ENCODE peak calls at places on chromosomes 7 and 10, in eight cellular contexts. A is hypothalamus; Z is substantia nigra; F is KG1; W is stimulated activated CD4-positive, alpha-beta T cell treated with anti-CD3 and anti-CD28 coated beads, TNF-alpha, amount 100 ng/mL, for 4 hours; B is activated naive CD4-positive, alpha-beta T cell treated with anti-CD3 and anti-CD28 coated beads, Interleukin-2, amount 10 ng/mL, durations not matched to agents 7 days and 5 days; S is RCC 7860; X is testis. O is an unnamed sample.

GRCh38 chr10:73810735-73811465 is 498 bp downstream of the NDST2 start:
- DNase-seq in A (no peak), Z (peak), F (peak), W (peak), B (peak), S (no peak), X (peak), O (no peak)

GRCh38 chr7:142194201-142194600 is 63.7 kb downstream of the PRSS58 start:
- DNase-seq in A (no peak), Z (no peak), F (no peak), W (no peak), B (no peak), S (peak), X (no peak), O (no peak)

GRCh38 chr10:13224210-13224995 is 9.8 kb downstream of the UCMA start:
- DNase-seq in A (no peak), Z (no peak), F (no peak), W (no peak), B (no peak), S (no peak), X (no peak), O (no peak)

GRCh38 chr7:15720849-15721471 is 34.5 kb upstream of the MEOX2 start:
- DNase-seq in A (no peak), Z (peak), F (peak), W (no peak), B (no peak), S (peak), X (peak), O (no peak)

GRCh38 chr7:1295776-1296726 is 63.4 kb downstream of the UNCX start:
- DNase-seq in A (no peak), Z (no peak), F (no peak), W (no peak), B (no peak), S (no peak), X (no peak), O (no peak)

GRCh38 chr10:92407305-92408016 is 116.5 kb downstream of the MARCHF5 start:
- DNase-seq in A (no peak), Z (no peak), F (no peak), W (no peak), B (no peak), S (no peak), X (no peak), O (no peak)

GRCh38 chr10:44008917-44009620 is 360.4 kb upstream of the ZNF32 start:
- DNase-seq in A (no peak), Z (no peak), F (no peak), W (no peak), B (no peak), S (no peak), X (no peak), O (no peak)

GRCh38 chr7:131105294-131105802 is 222.3 kb upstream of the MKLN1 start:
- DNase-seq in A (peak), Z (no peak), F (no peak), W (no peak), B (no peak), S (no peak), X (peak), O (no peak)

GRCh38 chr7:102286237-102287081 is at the start of gene SH2B2:
- DNase-seq in A (peak), Z (peak), F (no peak), W (no peak), B (peak), S (no peak), X (peak), O (peak)

GRCh38 chr10:62430881-62431280 is 56.7 kb downstream of the ZNF365 start:
- DNase-seq in A (no peak), Z (no peak), F (no peak), W (no peak), B (no peak), S (no peak), X (no peak), O (no peak)

GRCh38 chr10:132273966-132274365 is 33.8 kb downstream of the STK32C start:
- DNase-seq in A (no peak), Z (no peak), F (no peak), W (no peak), B (no peak), S (no peak), X (no peak), O (no peak)

GRCh38 chr10:3701490-3701889 is 83.5 kb downstream of the KLF6 start:
- DNase-seq in A (no peak), Z (no peak), F (no peak), W (no peak), B (no peak), S (no peak), X (no peak), O (no peak)

GRCh38 chr10:110529596-110530011 is 31.9 kb downstream of the DUSP5 start:
- DNase-seq in A (no peak), Z (no peak), F (no peak), W (no peak), B (no peak), S (no peak), X (no peak), O (no peak)

GRCh38 chr7:97460433-97460832 is 271.5 kb upstream of the TAC1 start:
- DNase-seq in A (no peak), Z (no peak), F (no peak), W (no peak), B (no peak), S (no peak), X (no peak), O (no peak)

GRCh38 chr10:7302393-7303054 is 108.3 kb downstream of the SFMBT2 start:
- DNase-seq in A (no peak), Z (no peak), F (no peak), W (no peak), B (no peak), S (no peak), X (no peak), O (no peak)

GRCh38 chr7:86963599-86964230 is 95.7 kb downstream of the ELAPOR2 start:
- DNase-seq in A (no peak), Z (no peak), F (no peak), W (no peak), B (no peak), S (no peak), X (no peak), O (no peak)

GRCh38 chr10:37856881-37857286 is 526 bp downstream of the ZNF248 start:
- DNase-seq in A (peak), Z (peak), F (no peak), W (peak), B (peak), S (peak), X (peak), O (no peak)

GRCh38 chr10:111098679-111099437 is 22.0 kb downstream of the ADRA2A start:
- DNase-seq in A (no peak), Z (no peak), F (no peak), W (no peak), B (no peak), S (no peak), X (no peak), O (no peak)

GRCh38 chr10:28788767-28789166 is 111.4 kb downstream of the BAMBI start:
- DNase-seq in A (peak), Z (peak), F (no peak), W (no peak), B (no peak), S (no peak), X (no peak), O (no peak)

GRCh38 chr7:149682038-149682437 is 91.3 kb downstream of the ZNF467 start:
- DNase-seq in A (no peak), Z (no peak), F (no peak), W (no peak), B (no peak), S (no peak), X (no peak), O (no peak)

GRCh38 chr10:74071151-74071550 is 73.2 kb downstream of the VCL start:
- DNase-seq in A (no peak), Z (no peak), F (no peak), W (no peak), B (no peak), S (peak), X (no peak), O (no peak)

GRCh38 chr7:45390180-45390579 is 184.0 kb upstream of the ADCY1 start:
- DNase-seq in A (no peak), Z (no peak), F (no peak), W (no peak), B (no peak), S (no peak), X (no peak), O (no peak)

GRCh38 chr7:87687653-87688254 is 59.6 kb downstream of the RUNDC3B start:
- DNase-seq in A (no peak), Z (no peak), F (no peak), W (no peak), B (no peak), S (no peak), X (no peak), O (no peak)

GRCh38 chr10:127886371-127887051 is 6.2 kb downstream of the CLRN3 start:
- DNase-seq in A (no peak), Z (no peak), F (no peak), W (no peak), B (no peak), S (no peak), X (no peak), O (no peak)

GRCh38 chr10:69844698-69845097 is 43.0 kb downstream of the COL13A1 start:
- DNase-seq in A (no peak), Z (no peak), F (no peak), W (no peak), B (no peak), S (no peak), X (no peak), O (no peak)

GRCh38 chr7:139901411-139901810 is 72.3 kb downstream of the TBXAS1 start:
- DNase-seq in A (no peak), Z (no peak), F (no peak), W (no peak), B (no peak), S (no peak), X (no peak), O (no peak)

GRCh38 chr10:123574299-123574698 is 91.9 kb upstream of the GPR26 start:
- DNase-seq in A (no peak), Z (no peak), F (no peak), W (no peak), B (no peak), S (no peak), X (no peak), O (no peak)

GRCh38 chr7:112371721-112372120 is 78.5 kb upstream of the IFRD1 start:
- DNase-seq in A (no peak), Z (no peak), F (no peak), W (no peak), B (no peak), S (no peak), X (no peak), O (no peak)

GRCh38 chr10:80199828-80200227 is 5.5 kb downstream of the ANXA11 start:
- DNase-seq in A (no peak), Z (no peak), F (peak), W (no peak), B (no peak), S (no peak), X (peak), O (no peak)

GRCh38 chr7:20283997-20284396 is 46.7 kb upstream of the ITGB8 start:
- DNase-seq in A (no peak), Z (no peak), F (no peak), W (no peak), B (no peak), S (no peak), X (no peak), O (no peak)

GRCh38 chr7:39510738-39511372 is 55.3 kb upstream of the YAE1 start:
- DNase-seq in A (no peak), Z (no peak), F (no peak), W (no peak), B (no peak), S (peak), X (no peak), O (no peak)

GRCh38 chr7:5695709-5696345 is 85.6 kb downstream of the RNF216 start:
- DNase-seq in A (no peak), Z (no peak), F (peak), W (no peak), B (no peak), S (no peak), X (peak), O (no peak)

GRCh38 chr10:118311505-118311904 is 30.6 kb downstream of the FAM204A start:
- DNase-seq in A (no peak), Z (no peak), F (no peak), W (no peak), B (no peak), S (no peak), X (no peak), O (no peak)

GRCh38 chr10:703118-703517 is 13.7 kb upstream of the DIP2C start:
- DNase-seq in A (no peak), Z (no peak), F (no peak), W (no peak), B (no peak), S (no peak), X (no peak), O (no peak)

GRCh38 chr7:70619659-70620058 is 512.3 kb upstream of the GALNT17 start:
- DNase-seq in A (no peak), Z (no peak), F (no peak), W (no peak), B (no peak), S (no peak), X (no peak), O (no peak)

GRCh38 chr10:89332092-89332633 is 4.4 kb downstream of the IFIT3 start:
- DNase-seq in A (no peak), Z (no peak), F (no peak), W (peak), B (peak), S (peak), X (peak), O (no peak)

GRCh38 chr7:94576316-94576715 is 66.7 kb downstream of the CASD1 start:
- DNase-seq in A (no peak), Z (no peak), F (no peak), W (no peak), B (no peak), S (no peak), X (no peak), O (no peak)

GRCh38 chr10:45339896-45340295 is 24.5 kb upstream of the OR13A1 start:
- DNase-seq in A (no peak), Z (no peak), F (no peak), W (no peak), B (no peak), S (no peak), X (no peak), O (no peak)